ENCODE peak calls at places on chromosomes 12 and 14, in six cellular contexts. Y is iPS DF 6.9; Q is H9; J is CD8-positive, alpha-beta T cell; C is HCT116; O is GM23248. S is an unnamed sample. For H3K4me1, the result is how much of the 10 kb centered on the place peaks cover.

GRCh38 chr12:5921027-5921909 is 23.8 kb downstream of the ANO2 start:
- DNase-seq in C (no peak), O (no peak), Q (no peak), J (no peak), Y (no peak), S (no peak)

GRCh38 chr12:15322164-15323054 is at the start of gene PTPRO:
- DNase-seq in J (no peak), C (no peak), O (peak), Q (peak), Y (peak), S (no peak)

GRCh38 chr12:66232258-66232657 is 43.2 kb downstream of the IRAK3 start:
- DNase-seq in C (no peak), J (no peak), Q (no peak), O (no peak), Y (no peak), S (no peak)

GRCh38 chr12:7460375-7461259 is 16.7 kb upstream of the CD163L1 start:
- DNase-seq in Q (peak), Y (peak), J (peak), C (peak), O (peak), S (peak)

GRCh38 chr12:14153803-14154202 is 172.4 kb upstream of the GRIN2B start:
- DNase-seq in O (no peak), C (no peak), J (no peak), Q (no peak), Y (no peak), S (no peak)

GRCh38 chr14:24437020-24437735 is 5.4 kb downstream of the SDR39U1 start:
- DNase-seq in O (no peak), Y (no peak), C (no peak), J (no peak), Q (no peak), S (no peak)

GRCh38 chr14:93788557-93789365 is 476 bp upstream of the PRIMA1 start:
- DNase-seq in Q (peak), O (peak), C (no peak), Y (no peak), J (no peak), S (no peak)

GRCh38 chr12:12985817-12986408 is 14.2 kb downstream of the HEBP1 start:
- DNase-seq in C (peak), J (no peak), O (peak), Y (no peak), Q (peak), S (no peak)

GRCh38 chr12:62435337-62436163 is 31.1 kb upstream of the MON2 start:
- DNase-seq in Y (peak), O (peak), J (peak), C (no peak), Q (peak), S (peak)

GRCh38 chr14:75041613-75042012 is 9.7 kb downstream of the MLH3 start:
- DNase-seq in Q (no peak), J (no peak), Y (no peak), O (no peak), C (no peak), S (no peak)

GRCh38 chr12:51953925-51954324 is 2.4 kb downstream of the ACVR1B start:
- DNase-seq in J (no peak), Y (no peak), C (no peak), O (no peak), Q (no peak), S (no peak)

GRCh38 chr12:27981874-27982273 is 9.3 kb upstream of the PTHLH start:
- DNase-seq in Q (no peak), O (peak), C (no peak), Y (no peak), J (no peak), S (no peak)

GRCh38 chr12:119684730-119685129 is 16.8 kb downstream of the PRKAB1 start:
- DNase-seq in O (no peak), Y (no peak), J (no peak), C (no peak), Q (no peak), S (no peak)

GRCh38 chr14:101600891-101601602 is 39.8 kb downstream of the DIO3 start:
- DNase-seq in Q (no peak), Y (no peak), J (no peak), C (no peak), O (no peak), S (no peak)

GRCh38 chr14:72948481-72949138 is 22.3 kb downstream of the DCAF4 start:
- DNase-seq in J (peak), Y (no peak), Q (peak), O (peak), C (peak), S (peak)

GRCh38 chr12:121057794-121058193 is 18.7 kb upstream of the OASL start:
- DNase-seq in Q (no peak), C (no peak), J (no peak), Y (no peak), O (no peak), S (no peak)

GRCh38 chr12:107320031-107320928 is 226.9 kb upstream of the CRY1 start:
- DNase-seq in Q (peak), J (peak), Y (no peak), C (no peak), O (peak), S (peak)

GRCh38 chr12:72207756-72208155 is 64.4 kb upstream of the TRHDE start:
- DNase-seq in O (no peak), Y (no peak), J (no peak), Q (no peak), C (no peak), S (no peak)

GRCh38 chr14:72904840-72905561 is 11.1 kb upstream of the DPF3 start:
- DNase-seq in Y (no peak), O (peak), C (peak), Q (peak), J (peak), S (peak)

GRCh38 chr14:51521764-51522163 is 129.9 kb upstream of the FRMD6 start:
- DNase-seq in Q (no peak), C (no peak), J (no peak), O (peak), Y (no peak), S (no peak)

GRCh38 chr14:61527325-61528100 is 167.8 kb upstream of the HIF1A start:
- DNase-seq in O (peak), Y (no peak), J (no peak), C (no peak), Q (no peak), S (no peak)

GRCh38 chr14:78519863-78520262 is 349.7 kb downstream of the NRXN3 start:
- DNase-seq in O (peak), Q (peak), J (no peak), C (no peak), Y (peak), S (no peak)

GRCh38 chr14:100671906-100672305 is 54.8 kb upstream of the DLK1 start:
- DNase-seq in J (no peak), O (no peak), C (no peak), Q (no peak), Y (no peak), S (no peak)

GRCh38 chr12:117926391-117926899 is 42.3 kb downstream of the KSR2 start:
- DNase-seq in C (no peak), Q (no peak), O (no peak), J (no peak), Y (no peak), S (no peak)

GRCh38 chr12:132904718-132905328 is 17.4 kb upstream of the CHFR start:
- DNase-seq in Q (peak), O (peak), C (no peak), Y (peak), J (peak), S (peak)

GRCh38 chr12:88945041-88945732 is 364.9 kb upstream of the KITLG start:
- DNase-seq in O (no peak), Y (no peak), J (no peak), C (no peak), Q (no peak), S (no peak)

GRCh38 chr12:54773593-54773992 is 80.7 kb upstream of the MUCL1 start:
- DNase-seq in Y (no peak), Q (no peak), C (no peak), J (no peak), O (no peak), S (no peak)

GRCh38 chr12:101838628-101839323 is 8.0 kb upstream of the GNPTAB start:
- DNase-seq in O (no peak), C (no peak), Q (no peak), Y (no peak), J (no peak), S (peak)

GRCh38 chr12:12562016-12562483 is 613 bp downstream of the DUSP16 start:
- DNase-seq in C (no peak), Q (peak), Y (no peak), J (peak), O (peak), S (no peak)

GRCh38 chr14:101131451-101131916 is 228.0 kb upstream of the RTL1 start:
- DNase-seq in O (no peak), Q (peak), Y (no peak), J (no peak), C (no peak), S (no peak)

DNA sequence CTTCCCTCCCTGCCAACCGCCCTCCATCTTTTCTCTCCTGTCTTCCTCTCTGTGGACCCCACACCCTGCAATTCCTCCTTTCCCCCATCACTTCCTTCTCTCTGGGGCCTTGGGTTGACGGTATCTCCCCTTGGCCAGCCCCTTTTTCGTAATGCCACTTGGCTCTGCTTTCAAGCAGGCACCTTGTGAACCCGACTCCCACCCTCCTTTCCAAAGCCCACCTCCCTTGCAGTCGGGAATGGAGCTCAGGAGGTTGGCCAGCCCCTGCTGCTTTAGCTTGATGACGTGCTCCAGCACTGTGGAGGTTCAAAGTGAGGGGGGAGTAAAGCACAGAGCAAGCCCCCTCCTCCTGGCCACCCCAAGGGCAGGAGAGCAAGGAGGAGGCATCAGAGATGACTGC is 103.4 kb downstream of the ZFP36L1 start:
- DNase-seq in J (no peak), C (no peak), Q (no peak), Y (no peak), O (no peak), S (no peak)
- H3K4me1 ChIP-seq in J (under half), C (under half), Q (under half), Y (under half), O (half or more), S (under half)

GRCh38 chr12:76432733-76433132 is 84.5 kb upstream of the BBS10 start:
- DNase-seq in Q (no peak), Y (no peak), C (no peak), J (no peak), O (no peak), S (no peak)
- H3K4me1 ChIP-seq in Q (under half), Y (under half), C (under half), J (under half), O (under half), S (under half)

DNA sequence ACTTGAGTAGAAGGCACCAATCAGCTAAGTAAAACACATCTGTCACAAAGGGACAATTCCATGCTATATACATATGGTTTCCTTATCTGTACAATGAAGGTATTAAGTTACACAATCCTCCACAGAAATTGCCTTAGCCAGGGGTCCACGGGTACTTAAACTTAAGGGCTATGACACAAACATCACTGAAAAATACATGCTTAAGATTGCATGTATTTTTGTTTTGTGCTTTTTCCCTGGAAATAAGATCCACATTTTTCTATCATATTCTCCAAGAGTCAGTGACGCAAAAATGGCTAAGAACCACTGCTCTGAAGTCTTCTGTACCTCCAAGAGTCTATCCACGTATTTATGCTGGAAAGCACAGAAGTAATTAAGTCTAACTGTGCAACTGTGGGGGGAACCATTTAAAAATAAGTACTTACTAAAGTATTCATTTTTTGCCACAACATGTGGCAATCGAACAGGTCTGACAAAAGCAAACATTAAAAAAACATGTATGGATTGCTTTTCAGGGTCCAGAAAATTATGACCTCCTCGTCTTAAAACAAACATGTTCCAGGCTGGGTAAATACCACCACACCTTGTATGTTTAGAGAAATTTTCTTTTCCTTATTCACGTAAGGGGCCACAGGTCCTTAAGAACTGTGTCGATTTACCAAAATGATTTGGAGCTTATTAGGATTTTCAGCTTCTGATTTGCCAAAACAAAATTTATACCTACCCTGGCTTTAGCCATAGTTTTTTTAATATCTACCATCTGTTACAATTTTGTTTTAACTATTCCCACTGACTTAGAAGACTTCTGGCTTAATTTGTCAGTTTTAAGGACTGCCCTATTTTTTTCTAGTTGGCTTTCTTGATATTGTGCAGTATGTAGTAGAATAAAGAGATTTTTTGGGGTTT is 2.8 kb downstream of the SLC38A2 start:
- DNase-seq in J (no peak), Q (no peak), C (no peak), Y (no peak), O (no peak), S (no peak)
- H3K4me1 ChIP-seq in J (half or more), Q (under half), C (under half), Y (under half), O (under half), S (half or more)

GRCh38 chr12:31316964-31317363 is 9.0 kb downstream of the SINHCAF start:
- DNase-seq in C (no peak), J (no peak), Q (no peak), O (no peak), Y (no peak), S (no peak)

GRCh38 chr12:31317471-31318397 is 8.2 kb downstream of the SINHCAF start:
- DNase-seq in Y (no peak), J (no peak), C (no peak), O (no peak), Q (no peak), S (no peak)

GRCh38 chr12:31318870-31319269 is 7.1 kb downstream of the SINHCAF start:
- DNase-seq in Q (no peak), O (no peak), J (no peak), Y (no peak), C (no peak), S (no peak)

GRCh38 chr12:31315089-31315725 is 10.7 kb downstream of the SINHCAF start:
- DNase-seq in Y (no peak), Q (no peak), O (no peak), C (no peak), J (no peak), S (no peak)

DNA sequence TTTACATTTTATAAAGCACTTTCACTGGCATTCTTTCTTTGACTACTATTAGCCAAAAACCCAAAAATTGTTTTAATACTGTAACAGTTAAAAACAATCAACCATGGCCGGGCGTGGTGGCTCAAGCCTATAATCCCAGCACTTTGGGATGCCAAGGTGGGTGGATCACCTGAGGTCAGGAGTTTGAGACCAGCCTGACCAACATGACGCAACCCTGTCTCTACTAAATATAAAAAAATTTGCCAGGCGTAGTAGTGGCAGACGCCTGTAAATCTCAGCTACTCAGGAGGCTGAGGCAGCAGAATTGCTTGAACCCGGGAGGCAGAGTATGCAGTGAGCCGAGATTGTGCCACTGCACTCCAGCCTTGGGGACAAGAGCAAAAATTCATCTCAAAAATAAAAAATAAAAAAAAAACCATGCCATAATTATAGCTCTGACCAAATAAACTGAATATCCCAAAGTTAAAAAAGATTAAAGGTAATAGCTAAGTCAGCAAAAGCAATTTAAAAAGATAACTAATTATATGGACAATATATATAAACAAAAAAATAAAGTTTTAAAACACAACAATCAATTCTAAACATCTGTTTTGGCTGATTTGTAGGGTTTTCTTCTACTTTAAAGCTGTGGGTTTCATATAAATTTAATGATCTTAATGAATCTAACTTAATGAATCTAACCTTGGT is 10.0 kb downstream of the SINHCAF start:
- DNase-seq in O (no peak), C (no peak), Y (no peak), J (no peak), Q (no peak), S (no peak)
- H3K4me1 ChIP-seq in O (under half), C (under half), Y (under half), J (under half), Q (under half), S (half or more)

GRCh38 chr14:105015905-105016304 is 5.0 kb downstream of the CDCA4 start:
- DNase-seq in Q (no peak), J (no peak), Y (no peak), C (no peak), O (no peak), S (no peak)
- H3K4me1 ChIP-seq in Q (under half), J (under half), Y (under half), C (under half), O (under half), S (half or more)